ENCODE peak calls at places on chromosomes 6 and 20, in seven cellular contexts. One of them, this sample, is unnamed.

GRCh38 chr6:109349419-109349987 is 32.8 kb downstream of the CD164 start:
- DNase-seq in GM23338: no peak
- DNase-seq in heart right ventricle: peak
- DNase-seq in tibial nerve: peak
- DNase-seq in cardiac muscle cell: peak
- DNase-seq in A673: peak
- DNase-seq in CD4-positive, alpha-beta T cell: no peak
- DNase-seq in this sample: no peak

GRCh38 chr6:70166088-70166958 is 136.6 kb downstream of the COL9A1 start:
- DNase-seq in GM23338: peak
- DNase-seq in A673: peak
- DNase-seq in cardiac muscle cell: peak
- DNase-seq in tibial nerve: peak
- DNase-seq in heart right ventricle: no peak
- DNase-seq in CD4-positive, alpha-beta T cell: no peak
- DNase-seq in this sample: peak

GRCh38 chr6:137193256-137194070 is 20.0 kb upstream of the IL22RA2 start:
- DNase-seq in GM23338: no peak
- DNase-seq in heart right ventricle: no peak
- DNase-seq in cardiac muscle cell: no peak
- DNase-seq in CD4-positive, alpha-beta T cell: no peak
- DNase-seq in tibial nerve: no peak
- DNase-seq in A673: no peak
- DNase-seq in this sample: no peak

GRCh38 chr6:75167426-75167825 is 38.4 kb downstream of the COL12A1 start:
- DNase-seq in A673: no peak
- DNase-seq in CD4-positive, alpha-beta T cell: no peak
- DNase-seq in tibial nerve: no peak
- DNase-seq in cardiac muscle cell: no peak
- DNase-seq in GM23338: no peak
- DNase-seq in heart right ventricle: no peak
- DNase-seq in this sample: no peak

GRCh38 chr6:43842964-43843645 is 73.1 kb downstream of the VEGFA start:
- DNase-seq in CD4-positive, alpha-beta T cell: no peak
- DNase-seq in tibial nerve: no peak
- DNase-seq in cardiac muscle cell: no peak
- DNase-seq in A673: no peak
- DNase-seq in GM23338: no peak
- DNase-seq in heart right ventricle: no peak
- DNase-seq in this sample: no peak

GRCh38 chr6:33977606-33978438 is 168.1 kb downstream of the GRM4 start:
- DNase-seq in A673: no peak
- DNase-seq in CD4-positive, alpha-beta T cell: no peak
- DNase-seq in tibial nerve: no peak
- DNase-seq in GM23338: no peak
- DNase-seq in cardiac muscle cell: no peak
- DNase-seq in heart right ventricle: no peak
- DNase-seq in this sample: no peak

GRCh38 chr20:38158701-38159325 is 6.3 kb downstream of the TGM2 start:
- DNase-seq in cardiac muscle cell: peak
- DNase-seq in A673: no peak
- DNase-seq in CD4-positive, alpha-beta T cell: no peak
- DNase-seq in heart right ventricle: peak
- DNase-seq in GM23338: no peak
- DNase-seq in tibial nerve: no peak
- DNase-seq in this sample: no peak

GRCh38 chr6:113763883-113764282 is 93.3 kb upstream of the MARCKS start:
- DNase-seq in tibial nerve: no peak
- DNase-seq in CD4-positive, alpha-beta T cell: no peak
- DNase-seq in cardiac muscle cell: no peak
- DNase-seq in heart right ventricle: no peak
- DNase-seq in GM23338: no peak
- DNase-seq in A673: no peak
- DNase-seq in this sample: no peak

GRCh38 chr6:39540454-39540853 is 184.8 kb downstream of the KIF6 start:
- DNase-seq in cardiac muscle cell: no peak
- DNase-seq in GM23338: no peak
- DNase-seq in heart right ventricle: no peak
- DNase-seq in tibial nerve: no peak
- DNase-seq in CD4-positive, alpha-beta T cell: no peak
- DNase-seq in A673: no peak
- DNase-seq in this sample: no peak

GRCh38 chr20:23151008-23151703 is 65.0 kb upstream of the CD93 start:
- DNase-seq in GM23338: no peak
- DNase-seq in A673: no peak
- DNase-seq in CD4-positive, alpha-beta T cell: no peak
- DNase-seq in heart right ventricle: no peak
- DNase-seq in cardiac muscle cell: no peak
- DNase-seq in tibial nerve: no peak
- DNase-seq in this sample: no peak

GRCh38 chr6:41167173-41167963 is 4.5 kb upstream of the TREM2 start:
- DNase-seq in heart right ventricle: no peak
- DNase-seq in GM23338: peak
- DNase-seq in cardiac muscle cell: peak
- DNase-seq in A673: peak
- DNase-seq in CD4-positive, alpha-beta T cell: no peak
- DNase-seq in tibial nerve: no peak
- DNase-seq in this sample: no peak

GRCh38 chr20:29689411-29690225 is 1567.8 kb upstream of the DEFB115 start:
- DNase-seq in CD4-positive, alpha-beta T cell: peak
- DNase-seq in cardiac muscle cell: no peak
- DNase-seq in tibial nerve: no peak
- DNase-seq in GM23338: no peak
- DNase-seq in A673: peak
- DNase-seq in heart right ventricle: peak
- DNase-seq in this sample: no peak

GRCh38 chr6:56637640-56638039 is 5.0 kb downstream of the DST start:
- DNase-seq in tibial nerve: peak
- DNase-seq in A673: peak
- DNase-seq in CD4-positive, alpha-beta T cell: no peak
- DNase-seq in cardiac muscle cell: peak
- DNase-seq in GM23338: peak
- DNase-seq in heart right ventricle: no peak
- DNase-seq in this sample: no peak

GRCh38 chr20:25017257-25017803 is 24.8 kb upstream of the APMAP start:
- DNase-seq in tibial nerve: no peak
- DNase-seq in heart right ventricle: no peak
- DNase-seq in CD4-positive, alpha-beta T cell: no peak
- DNase-seq in A673: no peak
- DNase-seq in cardiac muscle cell: no peak
- DNase-seq in GM23338: peak
- DNase-seq in this sample: no peak

GRCh38 chr6:6842301-6842700 is 253.8 kb downstream of the LY86 start:
- DNase-seq in heart right ventricle: no peak
- DNase-seq in A673: no peak
- DNase-seq in GM23338: no peak
- DNase-seq in CD4-positive, alpha-beta T cell: no peak
- DNase-seq in tibial nerve: no peak
- DNase-seq in cardiac muscle cell: no peak
- DNase-seq in this sample: no peak

GRCh38 chr6:156866181-156866862 is 89.1 kb downstream of the ARID1B start:
- DNase-seq in cardiac muscle cell: no peak
- DNase-seq in tibial nerve: no peak
- DNase-seq in GM23338: no peak
- DNase-seq in heart right ventricle: no peak
- DNase-seq in A673: no peak
- DNase-seq in CD4-positive, alpha-beta T cell: no peak
- DNase-seq in this sample: no peak

GRCh38 chr20:23293689-23294088 is 56.9 kb upstream of the NXT1 start:
- DNase-seq in CD4-positive, alpha-beta T cell: no peak
- DNase-seq in heart right ventricle: peak
- DNase-seq in tibial nerve: peak
- DNase-seq in GM23338: no peak
- DNase-seq in A673: no peak
- DNase-seq in cardiac muscle cell: no peak
- DNase-seq in this sample: no peak

GRCh38 chr6:7421066-7421465 is 31.5 kb downstream of the RIOK1 start:
- DNase-seq in A673: no peak
- DNase-seq in heart right ventricle: no peak
- DNase-seq in tibial nerve: no peak
- DNase-seq in CD4-positive, alpha-beta T cell: no peak
- DNase-seq in cardiac muscle cell: no peak
- DNase-seq in GM23338: peak
- DNase-seq in this sample: no peak

GRCh38 chr6:81896561-81896960 is 144.1 kb upstream of the TENT5A start:
- DNase-seq in heart right ventricle: no peak
- DNase-seq in A673: no peak
- DNase-seq in cardiac muscle cell: no peak
- DNase-seq in CD4-positive, alpha-beta T cell: no peak
- DNase-seq in GM23338: no peak
- DNase-seq in tibial nerve: no peak
- DNase-seq in this sample: no peak
- H3K27ac ChIP-seq in heart right ventricle: peak
- H3K27ac ChIP-seq in A673: no peak
- H3K27ac ChIP-seq in cardiac muscle cell: no peak
- H3K27ac ChIP-seq in CD4-positive, alpha-beta T cell: no peak
- H3K27ac ChIP-seq in GM23338: no peak
- H3K27ac ChIP-seq in tibial nerve: peak
- H3K27ac ChIP-seq in this sample: no peak

GRCh38 chr6:31057426-31058003 is 47.2 kb downstream of the MUC22 start:
- DNase-seq in tibial nerve: no peak
- DNase-seq in CD4-positive, alpha-beta T cell: no peak
- DNase-seq in heart right ventricle: no peak
- DNase-seq in cardiac muscle cell: no peak
- DNase-seq in A673: peak
- DNase-seq in GM23338: peak
- DNase-seq in this sample: no peak

GRCh38 chr6:31053873-31054272 is 43.6 kb downstream of the MUC22 start:
- DNase-seq in heart right ventricle: no peak
- DNase-seq in tibial nerve: no peak
- DNase-seq in GM23338: no peak
- DNase-seq in cardiac muscle cell: peak
- DNase-seq in CD4-positive, alpha-beta T cell: no peak
- DNase-seq in A673: peak
- DNase-seq in this sample: no peak

GRCh38 chr6:31055401-31055800 is 45.1 kb downstream of the MUC22 start:
- DNase-seq in cardiac muscle cell: no peak
- DNase-seq in tibial nerve: no peak
- DNase-seq in CD4-positive, alpha-beta T cell: no peak
- DNase-seq in heart right ventricle: no peak
- DNase-seq in GM23338: no peak
- DNase-seq in A673: no peak
- DNase-seq in this sample: no peak

GRCh38 chr6:31060162-31060561 is 49.9 kb downstream of the MUC22 start:
- DNase-seq in tibial nerve: no peak
- DNase-seq in heart right ventricle: no peak
- DNase-seq in GM23338: no peak
- DNase-seq in CD4-positive, alpha-beta T cell: no peak
- DNase-seq in A673: no peak
- DNase-seq in cardiac muscle cell: no peak
- DNase-seq in this sample: no peak

DNA sequence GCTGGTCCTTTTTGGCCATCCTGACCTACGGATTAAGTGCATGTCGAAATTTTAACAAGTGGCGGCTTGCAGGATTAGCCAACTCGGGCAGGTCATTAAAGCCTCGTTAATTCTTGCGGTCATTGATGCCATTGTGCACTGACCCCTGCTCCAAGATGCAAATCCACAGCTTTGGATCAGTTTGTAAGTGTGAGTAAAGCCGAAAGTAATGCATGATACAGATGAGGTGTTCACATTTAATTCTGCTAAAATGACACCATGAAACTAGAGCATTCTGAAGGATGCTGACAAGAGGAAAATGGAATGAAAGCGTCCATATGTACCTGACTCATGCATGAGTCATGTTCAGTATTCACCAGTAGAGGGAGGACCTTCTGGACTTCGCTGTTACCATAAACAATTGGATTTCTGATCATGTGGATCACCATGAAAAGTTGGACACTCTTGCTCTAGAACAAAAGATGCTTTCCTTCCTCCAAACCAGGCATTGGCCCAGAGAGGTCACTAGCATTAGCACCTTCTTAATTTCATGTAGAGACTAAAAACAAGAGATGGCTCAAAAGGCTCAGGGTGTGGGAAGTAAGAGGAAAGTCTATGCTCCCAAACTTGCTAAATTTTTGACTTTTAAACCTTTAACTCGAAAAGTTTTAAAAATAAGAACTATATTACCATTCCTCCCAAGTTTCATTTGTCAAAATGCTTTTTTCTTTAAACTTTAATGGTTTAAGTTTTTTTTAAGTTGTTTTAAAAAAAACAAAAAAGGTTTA is 48.0 kb downstream of the MUC22 start:
- DNase-seq in tibial nerve: no peak
- DNase-seq in A673: peak
- DNase-seq in GM23338: peak
- DNase-seq in heart right ventricle: no peak
- DNase-seq in CD4-positive, alpha-beta T cell: no peak
- DNase-seq in cardiac muscle cell: peak
- DNase-seq in this sample: no peak
- TF ChIP-seq CTCF in tibial nerve: no peak
- TF ChIP-seq CTCF in A673: peak
- TF ChIP-seq CTCF in GM23338: peak
- TF ChIP-seq CTCF in heart right ventricle: peak
- TF ChIP-seq CTCF in CD4-positive, alpha-beta T cell: peak
- TF ChIP-seq CTCF in cardiac muscle cell: peak
- TF ChIP-seq CTCF in this sample: peak

DNA sequence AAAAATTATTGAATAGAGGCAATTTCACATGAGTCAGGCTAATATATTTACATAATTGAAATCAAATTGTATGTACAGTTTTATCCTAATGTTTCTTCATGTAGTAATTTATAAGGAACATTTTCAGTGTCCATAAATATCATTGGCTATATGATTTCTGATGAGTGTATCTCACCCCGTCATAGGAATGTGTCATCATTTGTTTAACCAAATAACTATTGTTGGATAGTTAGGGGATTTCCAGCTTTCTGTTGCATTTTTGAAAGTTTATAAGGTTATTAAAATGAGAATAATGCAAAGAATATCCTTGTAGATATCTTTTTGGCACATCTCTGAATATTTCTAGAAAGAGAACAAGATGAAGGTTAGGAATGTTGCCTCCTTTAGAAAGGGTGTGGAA is 39.0 kb downstream of the SYTL3 start:
- DNase-seq in cardiac muscle cell: no peak
- DNase-seq in heart right ventricle: no peak
- DNase-seq in CD4-positive, alpha-beta T cell: no peak
- DNase-seq in A673: no peak
- DNase-seq in tibial nerve: no peak
- DNase-seq in GM23338: no peak
- DNase-seq in this sample: no peak
- H3K27ac ChIP-seq in cardiac muscle cell: no peak
- H3K27ac ChIP-seq in heart right ventricle: no peak
- H3K27ac ChIP-seq in CD4-positive, alpha-beta T cell: no peak
- H3K27ac ChIP-seq in A673: no peak
- H3K27ac ChIP-seq in tibial nerve: no peak
- H3K27ac ChIP-seq in GM23338: no peak
- H3K27ac ChIP-seq in this sample: no peak

DNA sequence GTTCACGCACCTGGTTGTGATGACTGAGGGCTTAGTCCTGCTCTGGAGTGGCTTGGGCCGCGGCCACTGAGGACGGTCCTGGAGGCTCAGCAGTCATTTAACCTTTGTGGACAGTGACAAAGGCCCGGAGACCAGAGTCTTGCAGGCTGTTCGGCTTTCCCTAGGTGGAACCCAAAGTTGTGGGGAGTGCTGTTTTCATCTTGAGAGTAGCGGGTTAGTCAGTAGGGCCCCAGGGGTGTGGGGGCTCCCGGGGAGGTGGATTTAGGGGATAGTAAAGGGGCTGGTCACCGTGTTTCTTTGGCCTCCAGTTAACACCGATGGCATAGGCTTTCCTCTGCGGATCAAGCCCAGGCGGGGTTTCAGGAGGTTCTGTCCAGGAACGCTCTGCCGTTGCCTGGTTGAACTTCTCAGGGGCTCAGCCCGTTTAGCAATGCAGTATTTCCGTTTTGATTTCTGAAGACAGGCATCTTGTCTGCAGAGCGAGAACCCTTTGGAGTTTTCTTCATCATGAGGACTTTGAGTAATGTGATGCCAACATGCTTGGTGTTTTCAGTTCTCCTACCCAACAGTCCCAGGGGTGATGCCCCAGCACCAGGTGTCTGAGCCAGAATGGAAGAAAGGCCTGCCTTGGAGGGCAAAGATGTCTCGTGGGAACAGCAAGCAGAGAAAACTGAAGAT is 31.8 kb downstream of the ZNF831 start:
- DNase-seq in cardiac muscle cell: no peak
- DNase-seq in CD4-positive, alpha-beta T cell: no peak
- DNase-seq in GM23338: no peak
- DNase-seq in A673: no peak
- DNase-seq in heart right ventricle: no peak
- DNase-seq in tibial nerve: no peak
- DNase-seq in this sample: no peak
- TF ChIP-seq CTCF in cardiac muscle cell: no peak
- TF ChIP-seq CTCF in CD4-positive, alpha-beta T cell: no peak
- TF ChIP-seq CTCF in GM23338: no peak
- TF ChIP-seq CTCF in A673: no peak
- TF ChIP-seq CTCF in heart right ventricle: no peak
- TF ChIP-seq CTCF in tibial nerve: no peak
- TF ChIP-seq CTCF in this sample: no peak